ENCODE peak calls at places on chromosomes 4 and X, in eight cellular contexts. N is upper lobe of right lung, E is sigmoid colon, W is GM23248, Y is lung, R is adrenal gland, D is osteoblast, F is aorta. C is an unnamed sample. For H3K9me3, the result is how much of the 10 kb centered on the place peaks cover.

GRCh38 chr4:152734015-152734698 is 45.4 kb downstream of the TIGD4 start:
- DNase-seq in N (no peak), E (no peak), W (peak), Y (no peak), R (no peak), D (no peak), F (no peak), C (no peak)

GRCh38 chrX:19964017-19964710 is 26.7 kb downstream of the BCLAF3 start:
- DNase-seq in N (no peak), E (no peak), W (no peak), Y (no peak), R (peak), D (no peak), F (no peak), C (no peak)

GRCh38 chr4:149005191-149005590 is 563.0 kb upstream of the NR3C2 start:
- DNase-seq in N (no peak), E (no peak), W (no peak), Y (no peak), R (no peak), D (no peak), F (no peak), C (no peak)

GRCh38 chrX:9148626-9149385 is 114.9 kb upstream of the FAM9B start:
- DNase-seq in N (no peak), E (no peak), W (peak), Y (no peak), R (no peak), D (no peak), F (no peak), C (peak)

GRCh38 chrX:122626871-122627270 is 557.2 kb upstream of the GRIA3 start:
- DNase-seq in N (no peak), E (no peak), W (peak), Y (no peak), R (no peak), D (no peak), F (no peak), C (no peak)

GRCh38 chr4:76562851-76563803 is 128.1 kb downstream of the SHROOM3 start:
- DNase-seq in N (no peak), E (no peak), W (peak), Y (no peak), R (no peak), D (no peak), F (no peak), C (no peak)

GRCh38 chr4:12987284-12987683 is 496.9 kb downstream of the RAB28 start:
- DNase-seq in N (no peak), E (no peak), W (no peak), Y (no peak), R (no peak), D (no peak), F (no peak), C (no peak)

GRCh38 chr4:38424171-38424871 is 239.7 kb upstream of the KLF3 start:
- DNase-seq in N (no peak), E (no peak), W (no peak), Y (no peak), R (peak), D (no peak), F (no peak), C (no peak)

GRCh38 chrX:21947671-21948070 is 7.2 kb downstream of the SMS start:
- DNase-seq in N (no peak), E (no peak), W (no peak), Y (no peak), R (no peak), D (no peak), F (no peak), C (no peak)

GRCh38 chrX:79721234-79721633 is 293.3 kb upstream of the TBX22 start:
- DNase-seq in N (no peak), E (no peak), W (no peak), Y (no peak), R (no peak), D (no peak), F (no peak), C (no peak)

GRCh38 chr4:3838437-3839380 is 72.5 kb downstream of the ADRA2C start:
- DNase-seq in N (no peak), E (no peak), W (no peak), Y (no peak), R (no peak), D (peak), F (no peak), C (no peak)

GRCh38 chr4:78809928-78810835 is 34.0 kb downstream of the BMP2K start:
- DNase-seq in N (no peak), E (no peak), W (no peak), Y (no peak), R (no peak), D (no peak), F (no peak), C (no peak)
- H3K9me3 ChIP-seq in N (under half), E (under half), W (under half), Y (under half), R (under half), D (under half), F (under half), C (under half)

GRCh38 chrX:130171446-130172126 is at the start of gene RAB33A:
- DNase-seq in N (peak), E (peak), W (peak), Y (no peak), R (no peak), D (peak), F (no peak), C (no peak)
- H3K4me3 ChIP-seq in N (peak), E (peak), W (peak), Y (peak), R (no peak), D (peak), F (no peak), C (peak)

DNA sequence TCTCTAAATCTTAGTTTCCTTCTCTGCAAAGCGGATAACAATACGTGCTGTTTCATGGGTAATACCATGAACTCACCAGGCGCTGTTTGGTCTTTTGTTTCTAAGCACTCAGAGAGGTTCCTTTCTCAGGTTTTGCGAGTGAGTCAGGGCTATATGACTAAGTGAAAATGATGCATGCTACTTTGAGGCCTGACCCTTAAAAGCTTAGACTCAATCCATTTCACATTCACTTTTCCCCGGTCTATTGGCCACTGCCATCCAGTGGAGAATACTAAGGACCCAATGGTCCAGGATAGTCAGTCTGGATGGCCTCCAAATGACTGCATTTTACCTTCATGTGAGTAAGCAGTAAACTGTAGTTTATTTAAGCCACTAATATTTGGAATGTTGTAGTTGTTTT is 400.8 kb upstream of the SLIT2 start:
- DNase-seq in N (no peak), E (no peak), W (peak), Y (no peak), R (no peak), D (peak), F (no peak), C (peak)
- H3K9me3 ChIP-seq in N (under half), E (under half), W (under half), Y (under half), R (under half), D (under half), F (under half), C (under half)

GRCh38 chr4:146763560-146763959 is 124.9 kb downstream of the POU4F2 start:
- DNase-seq in N (no peak), E (no peak), W (no peak), Y (no peak), R (no peak), D (no peak), F (no peak), C (no peak)
- H3K4me3 ChIP-seq in N (no peak), E (no peak), W (no peak), Y (no peak), R (no peak), D (no peak), F (no peak), C (no peak)

GRCh38 chr4:172740434-172740833 is 428.2 kb upstream of the GALNT7 start:
- DNase-seq in N (no peak), E (no peak), W (no peak), Y (no peak), R (no peak), D (no peak), F (no peak), C (no peak)

GRCh38 chr4:172734555-172734954 is 434.1 kb upstream of the GALNT7 start:
- DNase-seq in N (no peak), E (no peak), W (no peak), Y (no peak), R (no peak), D (no peak), F (no peak), C (no peak)

DNA sequence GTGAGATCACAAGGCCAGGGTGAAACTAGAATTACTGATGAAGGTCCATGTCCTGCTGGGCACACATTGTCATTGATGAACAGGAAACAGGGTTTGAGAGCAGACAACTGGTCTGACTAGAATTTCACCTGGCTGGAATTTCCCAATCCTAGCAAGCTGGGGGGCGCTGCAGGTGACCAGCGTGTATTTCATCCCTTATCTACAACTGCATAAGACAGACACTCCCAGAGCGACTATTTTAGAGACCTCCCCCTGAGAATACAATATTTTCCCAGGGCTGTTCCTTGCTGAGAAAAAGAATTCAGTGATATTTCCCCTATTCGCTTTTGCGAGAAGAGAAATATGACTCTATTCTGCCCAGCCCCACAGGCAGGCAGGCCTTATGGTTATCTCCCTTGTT is 432.6 kb upstream of the GALNT7 start:
- DNase-seq in N (no peak), E (no peak), W (no peak), Y (no peak), R (no peak), D (no peak), F (no peak), C (no peak)
- H3K9me3 ChIP-seq in N (under half), E (under half), W (under half), Y (under half), R (under half), D (under half), F (under half), C (under half)

GRCh38 chrX:139692908-139693307 is 15.1 kb downstream of the MCF2 start:
- DNase-seq in N (no peak), E (no peak), W (peak), Y (no peak), R (no peak), D (peak), F (no peak), C (no peak)

GRCh38 chrX:139691493-139691842 is 16.5 kb downstream of the MCF2 start:
- DNase-seq in N (no peak), E (no peak), W (peak), Y (no peak), R (no peak), D (peak), F (peak), C (peak)

GRCh38 chrX:139692506-139692849 is 15.5 kb downstream of the MCF2 start:
- DNase-seq in N (no peak), E (no peak), W (peak), Y (no peak), R (no peak), D (no peak), F (no peak), C (no peak)

DNA sequence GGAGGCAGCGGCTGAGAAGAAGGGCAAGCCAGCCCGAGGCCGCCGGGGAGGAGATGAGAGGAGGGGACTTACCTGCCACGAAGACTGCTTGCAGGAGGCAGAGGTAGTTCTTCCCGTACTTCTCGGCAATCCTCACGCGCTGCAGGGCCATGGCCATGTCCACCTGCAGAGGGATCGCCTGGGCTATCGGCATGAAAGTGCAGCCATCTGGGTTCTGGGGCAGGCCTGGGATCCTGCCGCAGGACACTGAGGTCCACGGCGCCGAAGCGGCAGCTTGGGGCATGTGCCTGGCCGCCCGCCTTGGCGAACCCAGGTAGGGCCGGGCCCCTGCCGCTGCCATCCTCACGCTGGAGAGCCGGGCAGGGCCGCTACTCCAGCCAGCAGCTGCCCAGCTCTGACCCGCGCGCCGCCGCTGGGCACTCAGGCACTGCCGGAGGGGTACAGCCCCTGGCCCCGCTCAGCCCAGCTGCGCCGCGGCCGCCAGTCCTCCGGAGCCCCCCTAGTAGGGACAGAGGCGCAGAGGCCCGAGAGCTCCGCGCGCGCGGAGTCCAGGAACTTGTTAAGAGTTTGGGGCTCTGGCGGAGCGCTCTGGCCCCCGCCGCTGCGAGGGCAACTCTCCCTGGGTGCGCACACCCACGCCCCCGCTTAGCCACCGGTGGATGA is 16.0 kb downstream of the MCF2 start:
- DNase-seq in N (no peak), E (no peak), W (peak), Y (no peak), R (no peak), D (peak), F (peak), C (no peak)
- H3K4me3 ChIP-seq in N (peak), E (peak), W (peak), Y (no peak), R (no peak), D (peak), F (peak), C (peak)

DNA sequence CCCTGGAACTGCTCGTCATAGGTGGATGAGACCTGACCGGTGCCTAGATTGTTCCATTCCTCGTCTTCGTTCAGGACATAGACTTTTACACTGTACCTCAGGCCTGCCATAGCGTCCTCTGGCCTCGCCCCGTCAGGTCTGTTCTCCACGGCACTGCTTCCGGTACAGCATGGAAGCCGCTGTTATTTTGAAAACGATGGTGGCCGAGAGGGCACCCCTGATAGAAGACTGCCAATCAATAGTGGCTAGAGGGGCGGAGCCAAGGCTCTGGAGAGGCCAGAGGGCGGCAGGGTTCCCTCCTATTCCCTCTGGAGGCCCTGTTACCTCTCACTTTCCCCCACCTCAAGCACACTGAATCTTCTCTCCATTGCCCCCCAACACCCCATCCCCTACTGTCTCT is at the start of gene PPP4R3C:
- DNase-seq in N (no peak), E (no peak), W (no peak), Y (no peak), R (no peak), D (no peak), F (no peak), C (no peak)
- H3K9me3 ChIP-seq in N (under half), E (under half), W (under half), Y (under half), R (under half), D (under half), F (under half), C (under half)

DNA sequence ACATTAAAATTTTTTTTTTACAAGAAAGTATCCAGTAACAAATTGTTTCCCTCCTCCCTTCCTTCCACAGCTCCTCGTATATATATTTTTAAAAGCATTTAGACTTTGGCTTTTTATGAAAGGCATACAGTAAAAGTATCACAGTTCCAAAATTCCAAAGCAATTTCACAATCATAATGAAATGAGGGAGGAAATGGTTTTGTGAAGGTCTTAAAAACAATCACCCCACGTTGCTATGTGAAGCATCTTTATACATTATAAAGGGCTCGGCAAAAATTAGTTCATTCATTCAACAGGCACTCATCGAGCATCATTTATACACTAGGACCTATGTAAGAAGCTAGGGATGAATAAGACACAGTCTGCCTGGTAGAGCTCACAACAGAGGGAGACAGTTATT is 240.0 kb downstream of the MAML3 start:
- DNase-seq in N (no peak), E (no peak), W (peak), Y (no peak), R (no peak), D (no peak), F (no peak), C (no peak)
- H3K4me3 ChIP-seq in N (no peak), E (no peak), W (no peak), Y (no peak), R (no peak), D (no peak), F (no peak), C (no peak)

DNA sequence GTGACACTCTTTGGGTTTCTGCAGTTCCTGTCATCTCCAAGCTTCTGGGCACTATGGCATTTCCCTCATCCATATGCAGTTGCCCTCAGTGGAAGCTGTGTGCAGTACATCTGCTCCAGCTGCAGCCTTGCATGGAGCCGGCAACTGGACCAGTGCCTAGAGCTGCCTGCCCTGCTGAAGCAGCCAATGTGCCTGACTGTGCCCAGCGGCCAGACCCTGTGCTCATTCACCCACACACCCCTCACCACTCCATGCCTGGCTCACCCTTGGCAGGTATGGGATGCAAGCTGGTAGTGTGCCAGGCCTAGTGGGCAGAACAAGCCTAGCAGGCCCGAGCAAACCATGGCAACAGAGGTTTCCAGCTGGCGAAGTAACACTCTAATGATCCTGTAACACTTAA is 370.8 kb downstream of the FSTL5 start:
- DNase-seq in N (peak), E (no peak), W (no peak), Y (no peak), R (no peak), D (no peak), F (no peak), C (peak)
- H3K9me3 ChIP-seq in N (under half), E (under half), W (under half), Y (under half), R (under half), D (under half), F (under half), C (under half)

DNA sequence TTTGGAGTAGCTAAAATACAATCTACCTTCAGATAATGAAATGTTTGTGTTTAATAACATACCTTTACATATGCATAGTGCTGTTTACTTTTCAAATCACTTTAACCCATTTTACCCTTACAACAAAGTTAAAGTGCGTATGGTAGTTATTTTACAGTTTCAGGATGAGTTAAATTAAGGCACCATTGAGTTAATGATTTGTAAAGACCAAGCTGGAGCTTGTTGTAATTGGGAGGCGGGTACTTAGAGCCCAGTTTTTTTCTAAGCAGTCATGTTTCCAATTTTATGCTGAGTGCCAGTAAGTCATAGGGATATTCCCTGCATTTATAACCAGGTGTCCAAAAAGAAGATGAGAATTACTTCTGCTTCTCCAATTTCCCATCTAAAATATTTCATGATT is 84.2 kb upstream of the NRK start:
- DNase-seq in N (no peak), E (no peak), W (no peak), Y (no peak), R (no peak), D (no peak), F (no peak), C (no peak)
- H3K4me3 ChIP-seq in N (no peak), E (no peak), W (no peak), Y (no peak), R (no peak), D (no peak), F (no peak), C (no peak)

C was measured in MG63.